ENCODE peak calls at places on chromosomes 2 and 18, in nine cellular contexts. P is NCI-H1092 treated with DMSO at 0.1 percent for 48 hours; W is NCI-H1694; H is ELR; J is left cardiac atrium; X is mesenteric fat pad; C is ACHN; B is effector memory CD4-positive, alpha-beta T cell; Q is stimulated activated CD8-positive, alpha-beta memory T cell treated with anti-CD3 and anti-CD28 coated beads, Interleukin-2, amount 100 ng/mL, for 1 hour. A is an unnamed sample.

GRCh38 chr2:236109473-236109872 is 58.7 kb downstream of the GBX2 start:
- DNase-seq in P (no peak), W (no peak), H (no peak), J (no peak), X (no peak), C (no peak), B (no peak), Q (no peak), A (no peak)

GRCh38 chr2:26911911-26912861 is 58.3 kb upstream of the MAPRE3 start:
- DNase-seq in P (peak; percentile 74), W (no peak), H (no peak), J (no peak), X (no peak), C (no peak), B (no peak), Q (no peak), A (no peak)

GRCh38 chr2:150188177-150188576 is 299.3 kb downstream of the RND3 start:
- DNase-seq in P (no peak), W (no peak), H (no peak), J (no peak), X (no peak), C (no peak), B (no peak), Q (no peak), A (no peak)

GRCh38 chr2:165793779-165794519 is at the start of gene GALNT3:
- DNase-seq in P (peak; percentile 22), W (no peak), H (peak; percentile 21), J (peak; percentile 24), X (peak; percentile 92), C (no peak), B (peak; percentile 40), Q (no peak), A (peak; percentile 59)

GRCh38 chr2:145094353-145094752 is 574.4 kb upstream of the ZEB2 start:
- DNase-seq in P (no peak), W (no peak), H (peak; percentile 59), J (no peak), X (no peak), C (no peak), B (no peak), Q (no peak), A (no peak)

GRCh38 chr18:3664563-3665178 is 214.7 kb downstream of the TGIF1 start:
- DNase-seq in P (no peak), W (no peak), H (no peak), J (no peak), X (no peak), C (no peak), B (no peak), Q (no peak), A (no peak)

GRCh38 chr2:197028230-197028629 is 101.7 kb upstream of the PGAP1 start:
- DNase-seq in P (no peak), W (no peak), H (peak; percentile 96), J (no peak), X (no peak), C (peak; percentile 42), B (no peak), Q (no peak), A (no peak)

GRCh38 chr2:190627881-190628412 is 20.9 kb upstream of the NAB1 start:
- DNase-seq in P (peak; percentile 76), W (peak; percentile 44), H (peak; percentile 59), J (peak; percentile 53), X (no peak), C (peak; percentile 41), B (no peak), Q (no peak), A (no peak)

GRCh38 chr2:227474406-227474805 is 2.5 kb downstream of the AGFG1 start:
- DNase-seq in P (no peak), W (no peak), H (peak; percentile 21), J (no peak), X (no peak), C (peak; percentile 18), B (no peak), Q (no peak), A (no peak)

GRCh38 chr2:164737612-164738081 is 104.0 kb downstream of the COBLL1 start:
- DNase-seq in P (peak; percentile 61), W (peak; percentile 69), H (peak; percentile 75), J (peak; percentile 50), X (no peak), C (peak; percentile 87), B (no peak), Q (no peak), A (peak; percentile 57)

GRCh38 chr2:15765686-15766302 is 174.1 kb downstream of the DDX1 start:
- DNase-seq in P (no peak), W (no peak), H (no peak), J (no peak), X (no peak), C (no peak), B (no peak), Q (no peak), A (no peak)

GRCh38 chr2:535222-535621 is 142.0 kb downstream of the TMEM18 start:
- DNase-seq in P (no peak), W (no peak), H (peak; percentile 9), J (no peak), X (no peak), C (peak; percentile 12), B (no peak), Q (no peak), A (no peak)

GRCh38 chr2:47054036-47054555 is 101.0 kb downstream of the STPG4 start:
- DNase-seq in P (no peak), W (no peak), H (no peak), J (no peak), X (no peak), C (no peak), B (no peak), Q (no peak), A (no peak)

GRCh38 chr2:70094978-70095832 is 7.9 kb downstream of the PCBP1 start:
- DNase-seq in P (no peak), W (no peak), H (peak; percentile 33), J (peak; percentile 63), X (peak; percentile 84), C (no peak), B (peak; percentile 36), Q (no peak), A (peak; percentile 73)

GRCh38 chr2:70906022-70906421 is 29.7 kb upstream of the ATP6V1B1 start:
- DNase-seq in P (no peak), W (no peak), H (no peak), J (no peak), X (peak; percentile 33), C (no peak), B (no peak), Q (no peak), A (no peak)

GRCh38 chr2:127888772-127889171 is 3.0 kb upstream of the AMMECR1L start:
- DNase-seq in P (no peak), W (no peak), H (no peak), J (no peak), X (no peak), C (no peak), B (no peak), Q (no peak), A (no peak)

GRCh38 chr2:28681216-28681981 is 70.2 kb upstream of the PPP1CB start:
- DNase-seq in P (no peak), W (no peak), H (peak; percentile 81), J (peak; percentile 51), X (no peak), C (peak; percentile 88), B (peak; percentile 54), Q (peak; percentile 19), A (no peak)

GRCh38 chr2:138531913-138532312 is 30.3 kb downstream of the SPOPL start:
- DNase-seq in P (no peak), W (no peak), H (no peak), J (no peak), X (no peak), C (no peak), B (no peak), Q (no peak), A (no peak)

GRCh38 chr2:102455061-102455670 is 17.9 kb upstream of the SLC9A4 start:
- DNase-seq in P (no peak), W (no peak), H (no peak), J (no peak), X (no peak), C (no peak), B (no peak), Q (no peak), A (no peak)